ENCODE peak calls at places on chromosomes 3 and 15, in nine cellular contexts. O is AG10803; J is AG04450; H is body of pancreas; A is H7; D is A549; G is tibial artery; B is CD4-positive, CD25-positive, alpha-beta regulatory T cell; S is NB4. I is an unnamed sample.

GRCh38 chr3:124985358-124985757 is 50.8 kb upstream of the MUC13 start:
- DNase-seq in A (no peak), B (no peak), H (no peak), D (peak), S (no peak), O (peak), G (no peak), J (peak), I (no peak)

GRCh38 chr15:82943176-82943575 is 9.3 kb downstream of the HOMER2 start:
- DNase-seq in B (no peak), A (no peak), H (no peak), J (no peak), S (peak), D (peak), G (no peak), O (peak), I (no peak)

GRCh38 chr15:49863431-49864205 is 242.8 kb downstream of the DTWD1 start:
- DNase-seq in J (peak), S (no peak), B (no peak), O (peak), H (no peak), G (no peak), A (no peak), D (no peak), I (no peak)

GRCh38 chr3:133894334-133895207 is 1.1 kb downstream of the RAB6B start:
- DNase-seq in G (no peak), O (no peak), B (no peak), J (no peak), D (no peak), S (no peak), H (peak), A (peak), I (no peak)

GRCh38 chr15:81281176-81281735 is 42.7 kb downstream of the STARD5 start:
- DNase-seq in J (no peak), D (no peak), O (no peak), A (no peak), B (no peak), H (no peak), G (peak), S (no peak), I (no peak)

GRCh38 chr15:39580630-39581500 is at the start of gene THBS1:
- DNase-seq in B (no peak), D (peak), H (peak), A (peak), G (peak), S (peak), O (peak), J (peak), I (no peak)

GRCh38 chr3:71048948-71049347 is 534.6 kb downstream of the FOXP1 start:
- DNase-seq in H (no peak), S (no peak), A (no peak), J (no peak), D (peak), B (no peak), G (no peak), O (no peak), I (no peak)

GRCh38 chr3:193911784-193912183 is 224.2 kb upstream of the HES1 start:
- DNase-seq in J (no peak), H (no peak), S (no peak), G (no peak), B (no peak), D (no peak), A (no peak), O (no peak), I (no peak)

GRCh38 chr3:126663750-126664149 is 8.8 kb upstream of the TXNRD3 start:
- DNase-seq in J (no peak), H (no peak), D (no peak), B (no peak), O (no peak), S (no peak), A (no peak), G (no peak), I (no peak)

GRCh38 chr15:33068531-33068990 is 126.0 kb downstream of the FMN1 start:
- DNase-seq in O (peak), A (no peak), H (peak), G (peak), J (no peak), S (no peak), B (no peak), D (peak), I (no peak)

GRCh38 chr3:148997623-148998022 is 6.3 kb downstream of the GYG1 start:
- DNase-seq in O (no peak), G (no peak), B (no peak), S (no peak), H (no peak), J (no peak), D (no peak), A (peak), I (no peak)

GRCh38 chr3:100769693-100770092 is 60.4 kb downstream of the TFG start:
- DNase-seq in G (no peak), A (peak), D (no peak), H (no peak), O (no peak), J (no peak), S (no peak), B (no peak), I (no peak)

GRCh38 chr15:25249236-25250010 is 189.4 kb downstream of the UBE3A start:
- DNase-seq in H (peak), G (peak), D (no peak), A (peak), J (no peak), B (no peak), S (no peak), O (no peak), I (no peak)

GRCh38 chr3:17355591-17355990 is 386.8 kb downstream of the TBC1D5 start:
- DNase-seq in S (no peak), A (no peak), O (peak), D (no peak), J (no peak), H (no peak), B (no peak), G (no peak), I (no peak)

GRCh38 chr3:143471705-143472104 is 352.1 kb downstream of the CHST2 start:
- DNase-seq in A (no peak), S (no peak), H (no peak), D (no peak), O (no peak), G (no peak), B (no peak), J (no peak), I (no peak)

GRCh38 chr15:66496951-66497501 is 536 bp downstream of the SNAPC5 start:
- DNase-seq in O (no peak), J (no peak), S (no peak), D (peak), B (no peak), A (no peak), H (no peak), G (no peak), I (peak)

GRCh38 chr3:190302209-190302885 is 19.9 kb downstream of the CLDN1 start:
- DNase-seq in D (no peak), G (no peak), B (no peak), O (peak), S (no peak), J (no peak), A (no peak), H (no peak), I (no peak)

GRCh38 chr3:167733961-167734497 is 663 bp downstream of the PDCD10 start:
- DNase-seq in H (no peak), G (no peak), S (no peak), B (no peak), A (no peak), D (peak), O (peak), J (no peak), I (peak)

GRCh38 chr3:136883967-136884720 is 22.1 kb downstream of the NCK1 start:
- DNase-seq in H (no peak), O (no peak), B (no peak), S (no peak), J (no peak), D (no peak), G (no peak), A (no peak), I (peak)

GRCh38 chr3:136885357-136886213 is 23.6 kb downstream of the NCK1 start:
- DNase-seq in A (no peak), O (no peak), D (no peak), B (peak), H (no peak), J (no peak), S (no peak), G (no peak), I (no peak)

DNA sequence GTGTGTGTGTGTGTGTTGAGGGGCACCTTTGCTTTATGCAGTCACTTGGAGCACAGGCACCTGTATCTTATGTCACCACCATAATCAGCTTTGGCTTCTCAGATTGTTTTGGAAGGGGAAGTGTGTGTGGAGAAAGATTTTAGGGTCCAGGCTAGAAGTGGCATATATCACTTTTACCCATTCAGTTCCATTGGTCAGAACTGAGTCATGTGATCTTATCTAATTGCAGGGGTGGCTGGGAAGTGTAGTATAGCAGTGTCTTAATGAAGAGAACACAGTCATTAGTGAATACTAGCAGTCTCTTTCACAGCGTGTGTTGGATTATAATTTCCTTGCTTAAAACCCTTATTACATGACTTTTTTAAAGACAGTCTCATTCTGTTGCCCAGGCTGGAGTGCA is 20.6 kb downstream of the NCK1 start:
- DNase-seq in H (no peak), B (peak), A (no peak), D (no peak), G (no peak), O (no peak), J (no peak), S (peak), I (peak)
- H3K4me3 ChIP-seq in H (no peak), B (no peak), A (no peak), D (no peak), G (no peak), O (no peak), J (no peak), S (no peak), I (no peak)

GRCh38 chr3:32239638-32240550 is 1.4 kb downstream of the CMTM8 start:
- DNase-seq in O (no peak), B (peak), S (peak), D (peak), A (peak), J (no peak), H (peak), G (no peak), I (peak)

GRCh38 chr3:32238027-32238815 is at the start of gene CMTM8:
- DNase-seq in A (peak), H (peak), G (peak), J (no peak), B (peak), O (no peak), S (peak), D (peak), I (peak)

GRCh38 chr3:32236377-32236776 is 2.1 kb upstream of the CMTM8 start:
- DNase-seq in J (no peak), B (no peak), D (no peak), G (no peak), S (no peak), O (no peak), H (no peak), A (no peak), I (no peak)

GRCh38 chr3:32238816-32239637 is 547 bp downstream of the CMTM8 start:
- DNase-seq in O (peak), G (no peak), H (peak), A (no peak), B (peak), J (no peak), S (peak), D (peak), I (peak)

GRCh38 chr3:32237670-32238026 is 832 bp upstream of the CMTM8 start:
- DNase-seq in S (no peak), O (no peak), J (no peak), H (no peak), A (no peak), G (no peak), B (no peak), D (no peak), I (no peak)
- H3K4me3 ChIP-seq in S (no peak), O (no peak), J (no peak), H (peak), A (peak), G (peak), B (no peak), D (peak), I (no peak)

DNA sequence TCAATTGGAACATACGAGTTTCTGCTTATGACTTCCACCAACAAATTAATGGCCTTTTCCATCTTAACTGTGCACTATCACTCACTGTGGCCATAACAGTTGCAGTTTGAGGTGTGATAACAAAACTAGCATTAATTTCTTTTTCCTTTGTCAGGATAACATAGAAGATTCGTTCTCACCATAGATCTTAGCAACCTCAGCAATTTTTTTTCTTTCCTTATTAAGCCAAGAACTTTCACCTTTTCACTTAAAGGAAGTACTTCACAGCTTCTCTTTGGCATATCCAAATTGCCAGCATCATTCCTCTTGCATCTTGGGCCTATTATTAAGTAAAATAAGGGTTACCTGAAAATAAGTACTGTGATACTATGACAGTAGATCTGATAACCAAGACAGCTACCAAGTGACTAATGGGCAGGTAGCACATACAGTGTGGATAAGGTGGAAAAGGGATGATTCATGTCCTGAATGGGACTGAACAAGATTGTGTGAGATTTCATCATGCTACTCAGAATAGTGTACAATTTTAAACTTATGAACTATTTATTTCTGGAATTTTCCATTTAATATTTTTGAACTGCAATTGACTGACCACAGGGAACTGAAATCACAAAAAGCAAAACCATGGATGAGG is 46.6 kb downstream of the CEP70 start:
- DNase-seq in H (no peak), O (no peak), D (no peak), G (no peak), A (no peak), S (no peak), J (no peak), B (no peak), I (no peak)
- H3K4me3 ChIP-seq in H (no peak), O (no peak), D (no peak), G (no peak), A (no peak), S (no peak), J (no peak), B (no peak), I (no peak)

GRCh38 chr3:11154953-11155325 is 646 bp downstream of the HRH1 start:
- DNase-seq in B (no peak), S (no peak), O (no peak), A (peak), G (peak), J (no peak), H (no peak), D (no peak), I (no peak)
- H3K4me3 ChIP-seq in B (no peak), S (no peak), O (peak), A (peak), G (peak), J (peak), H (no peak), D (peak), I (no peak)

GRCh38 chr15:56758770-56759449 is 25.6 kb upstream of the ZNF280D start:
- DNase-seq in D (peak), H (no peak), O (peak), B (no peak), G (no peak), A (no peak), J (no peak), S (no peak), I (no peak)

GRCh38 chr15:56757884-56758283 is 24.6 kb upstream of the ZNF280D start:
- DNase-seq in O (no peak), A (no peak), B (no peak), G (no peak), H (no peak), S (no peak), D (no peak), J (no peak), I (peak)

GRCh38 chr15:56763082-56763481 is 29.8 kb upstream of the ZNF280D start:
- DNase-seq in D (no peak), G (no peak), H (no peak), A (no peak), S (no peak), O (no peak), J (no peak), B (no peak), I (no peak)

GRCh38 chr15:56760186-56760585 is 26.9 kb upstream of the ZNF280D start:
- DNase-seq in S (no peak), G (no peak), O (peak), B (no peak), D (no peak), A (no peak), J (no peak), H (no peak), I (no peak)

GRCh38 chr15:56759450-56759845 is 26.1 kb upstream of the ZNF280D start:
- DNase-seq in J (peak), B (no peak), H (peak), O (peak), G (peak), D (no peak), S (no peak), A (no peak), I (no peak)
- H3K4me3 ChIP-seq in J (no peak), B (no peak), H (no peak), O (peak), G (no peak), D (no peak), S (no peak), A (no peak), I (no peak)

I was measured in Karpas-422.